ENCODE peak calls at places on chromosomes 3 and 15, in five cellular contexts. V is NCI-H2081, M is iris pigment epithelial cell, F is kidney, D is SK-N-DZ. I is an unnamed sample.

GRCh38 chr15:44813231-44813630 is 76.9 kb downstream of the TRIM69 start:
- DNase-seq in D (no peak), V (no peak), M (no peak), F (no peak), I (peak; percentile 44)

GRCh38 chr3:191644291-191644690 is 183.3 kb downstream of the PYDC2 start:
- DNase-seq in D (no peak), M (no peak), V (no peak), F (no peak), I (no peak)

GRCh38 chr15:66156310-66156975 is 97.1 kb downstream of the MEGF11 start:
- DNase-seq in F (no peak), M (no peak), D (no peak), V (no peak), I (no peak)

GRCh38 chr15:51186121-51186795 is 91.6 kb upstream of the TNFAIP8L3 start:
- DNase-seq in V (no peak), D (no peak), M (no peak), F (no peak), I (no peak)

GRCh38 chr15:45795487-45796069 is 160.7 kb downstream of the SQOR start:
- DNase-seq in M (peak; percentile 42), F (no peak), D (peak; percentile 71), V (peak; percentile 79), I (peak; percentile 48)

GRCh38 chr3:179671709-179672337 is 19.0 kb downstream of the USP13 start:
- DNase-seq in V (no peak), F (no peak), M (peak; percentile 99), D (no peak), I (no peak)

GRCh38 chr15:27492021-27492621 is 521.1 kb downstream of the GABRG3 start:
- DNase-seq in D (no peak), F (no peak), V (no peak), M (peak; percentile 19), I (no peak)

GRCh38 chr3:123728014-123728413 is 143.2 kb upstream of the HACD2 start:
- DNase-seq in M (peak; percentile 76), V (no peak), D (no peak), F (no peak), I (no peak)

GRCh38 chr3:186469525-186469924 is 74.7 kb downstream of the CRYGS start:
- DNase-seq in M (no peak), F (no peak), D (no peak), V (no peak), I (no peak)

GRCh38 chr15:40104865-40105516 is 3.7 kb downstream of the BMF start:
- DNase-seq in D (peak; percentile 89), V (peak; percentile 84), F (peak; percentile 96), M (peak; percentile 75), I (peak; percentile 93)

GRCh38 chr3:100128565-100128964 is 14.3 kb upstream of the FILIP1L start:
- DNase-seq in F (no peak), V (no peak), D (no peak), M (no peak), I (no peak)

GRCh38 chr3:54870423-54870822 is 57.4 kb downstream of the LRTM1 start:
- DNase-seq in F (no peak), M (peak; percentile 95), D (peak; percentile 68), V (no peak), I (no peak)

GRCh38 chr15:60391722-60392340 is 6.0 kb downstream of the ANXA2 start:
- DNase-seq in V (no peak), F (no peak), D (no peak), M (peak; percentile 22), I (peak; percentile 21)

GRCh38 chr3:156474560-156475389 is 80.1 kb downstream of the SSR3 start:
- DNase-seq in V (no peak), F (no peak), M (peak; percentile 14), D (no peak), I (no peak)

GRCh38 chr15:78130466-78131294 is 565 bp downstream of the CIB2 start:
- DNase-seq in M (no peak), D (no peak), F (peak; percentile 80), V (no peak), I (peak; percentile 39)

GRCh38 chr15:88904257-88904807 is 8.8 kb downstream of the MFGE8 start:
- DNase-seq in F (no peak), D (no peak), V (no peak), M (no peak), I (no peak)

GRCh38 chr3:120170223-120170622 is 76.0 kb upstream of the GSK3B start:
- DNase-seq in D (no peak), M (peak; percentile 54), V (no peak), F (no peak), I (no peak)

GRCh38 chr15:67853454-67853853 is 13.6 kb upstream of the RNU6-1 start:
- DNase-seq in F (no peak), V (no peak), D (no peak), M (no peak), I (no peak)

GRCh38 chr3:39208463-39209055 is 16.2 kb upstream of the XIRP1 start:
- DNase-seq in F (no peak), D (no peak), M (peak; percentile 55), V (peak; percentile 9), I (peak; percentile 64)

GRCh38 chr15:62503451-62503850 is 338.4 kb upstream of the C2CD4B start:
- DNase-seq in M (peak; percentile 34), F (no peak), V (no peak), D (no peak), I (no peak)

GRCh38 chr3:72077473-72078259 is 292.7 kb upstream of the PROK2 start:
- DNase-seq in M (no peak), V (no peak), F (no peak), D (no peak), I (peak; percentile 32)

GRCh38 chr3:70716832-70717231 is 404.4 kb upstream of the MDFIC2 start:
- DNase-seq in M (peak; percentile 70), V (no peak), D (no peak), F (peak; percentile 57), I (no peak)

GRCh38 chr3:87167634-87168456 is 59.3 kb upstream of the CHMP2B start:
- DNase-seq in D (peak; percentile 37), M (peak; percentile 63), V (peak; percentile 36), F (no peak), I (no peak)

GRCh38 chr3:23760871-23761373 is 44.8 kb upstream of the UBE2E1 start:
- DNase-seq in M (no peak), F (no peak), D (no peak), V (no peak), I (no peak)

GRCh38 chr3:169430687-169431404 is 232.7 kb downstream of the MECOM start:
- DNase-seq in V (no peak), D (no peak), M (peak; percentile 57), F (no peak), I (no peak)

GRCh38 chr3:43017038-43017437 is 37.9 kb downstream of the GASK1A start:
- DNase-seq in D (no peak), F (no peak), V (no peak), M (no peak), I (no peak)